ENCODE peak calls at places on chromosomes 3 and 15, in four cellular contexts. One of them, this sample, is unnamed.

GRCh38 chr3:50238549-50239026 is 2.6 kb downstream of the GNAI2 start:
- DNase-seq in HepG2: peak; percentile 45
- DNase-seq in K562: no peak
- DNase-seq in GM12878: no peak
- DNase-seq in this sample: no peak

GRCh38 chr15:75508741-75509532 is 57.4 kb upstream of the SIN3A start:
- DNase-seq in HepG2: peak; percentile 23
- DNase-seq in K562: peak; percentile 26
- DNase-seq in GM12878: no peak
- DNase-seq in this sample: no peak

GRCh38 chr3:23455775-23456174 is 252.6 kb downstream of the UBE2E2 start:
- DNase-seq in HepG2: no peak
- DNase-seq in K562: no peak
- DNase-seq in GM12878: no peak
- DNase-seq in this sample: no peak

GRCh38 chr3:158368271-158368670 is 202.7 kb upstream of the MLF1 start:
- DNase-seq in HepG2: peak; percentile 91
- DNase-seq in K562: no peak
- DNase-seq in GM12878: no peak
- DNase-seq in this sample: no peak

GRCh38 chr15:23753248-23753647 is 66.1 kb upstream of the NDN start:
- DNase-seq in HepG2: no peak
- DNase-seq in K562: no peak
- DNase-seq in GM12878: no peak
- DNase-seq in this sample: no peak

GRCh38 chr15:99267957-99268356 is 16.7 kb downstream of the LRRC28 start:
- DNase-seq in HepG2: no peak
- DNase-seq in K562: no peak
- DNase-seq in GM12878: no peak
- DNase-seq in this sample: no peak

GRCh38 chr3:43155464-43156121 is 49.7 kb upstream of the POMGNT2 start:
- DNase-seq in HepG2: peak; percentile 51
- DNase-seq in K562: peak; percentile 42
- DNase-seq in GM12878: no peak
- DNase-seq in this sample: peak; percentile 71

GRCh38 chr3:136984837-136985236 is 27.1 kb downstream of the IL20RB start:
- DNase-seq in HepG2: no peak
- DNase-seq in K562: no peak
- DNase-seq in GM12878: no peak
- DNase-seq in this sample: no peak

GRCh38 chr3:131349946-131350347 is 31.6 kb upstream of the NUDT16 start:
- DNase-seq in HepG2: no peak
- DNase-seq in K562: no peak
- DNase-seq in GM12878: no peak
- DNase-seq in this sample: no peak

GRCh38 chr3:189099031-189099471 is 72.7 kb upstream of the TPRG1 start:
- DNase-seq in HepG2: no peak
- DNase-seq in K562: no peak
- DNase-seq in GM12878: no peak
- DNase-seq in this sample: no peak

GRCh38 chr3:123586966-123587365 is 2.1 kb upstream of the HACD2 start:
- DNase-seq in HepG2: no peak
- DNase-seq in K562: no peak
- DNase-seq in GM12878: no peak
- DNase-seq in this sample: no peak

GRCh38 chr15:98997312-98997711 is 10.3 kb downstream of the PGPEP1L start:
- DNase-seq in HepG2: no peak
- DNase-seq in K562: no peak
- DNase-seq in GM12878: no peak
- DNase-seq in this sample: no peak

GRCh38 chr3:104909188-104909587 is 457.5 kb upstream of the ALCAM start:
- DNase-seq in HepG2: no peak
- DNase-seq in K562: no peak
- DNase-seq in GM12878: no peak
- DNase-seq in this sample: no peak

GRCh38 chr15:38362355-38362754 is 91.6 kb upstream of the FAM98B start:
- DNase-seq in HepG2: no peak
- DNase-seq in K562: no peak
- DNase-seq in GM12878: no peak
- DNase-seq in this sample: no peak

GRCh38 chr3:162141232-162141631 is 644.6 kb downstream of the OTOL1 start:
- DNase-seq in HepG2: no peak
- DNase-seq in K562: no peak
- DNase-seq in GM12878: no peak
- DNase-seq in this sample: no peak

GRCh38 chr3:194869482-194870169 is 183.9 kb downstream of the FAM43A start:
- DNase-seq in HepG2: no peak
- DNase-seq in K562: no peak
- DNase-seq in GM12878: no peak
- DNase-seq in this sample: no peak

GRCh38 chr3:129795596-129795995 is 97.9 kb downstream of the TMCC1 start:
- DNase-seq in HepG2: no peak
- DNase-seq in K562: no peak
- DNase-seq in GM12878: no peak
- DNase-seq in this sample: no peak

GRCh38 chr15:72784233-72784876 is 797 bp upstream of the ADPGK start:
- DNase-seq in HepG2: peak; percentile 62
- DNase-seq in K562: peak; percentile 49
- DNase-seq in GM12878: peak; percentile 43
- DNase-seq in this sample: no peak

GRCh38 chr3:107662586-107662985 is 139.8 kb downstream of the BBX start:
- DNase-seq in HepG2: no peak
- DNase-seq in K562: no peak
- DNase-seq in GM12878: no peak
- DNase-seq in this sample: no peak

GRCh38 chr15:100250166-100250800 is 91.5 kb downstream of the ADAMTS17 start:
- DNase-seq in HepG2: no peak
- DNase-seq in K562: no peak
- DNase-seq in GM12878: no peak
- DNase-seq in this sample: no peak

GRCh38 chr15:60912984-60913697 is 316.0 kb downstream of the RORA start:
- DNase-seq in HepG2: no peak
- DNase-seq in K562: no peak
- DNase-seq in GM12878: no peak
- DNase-seq in this sample: no peak

GRCh38 chr3:45978348-45978747 is 17.3 kb downstream of the FYCO1 start:
- DNase-seq in HepG2: no peak
- DNase-seq in K562: no peak
- DNase-seq in GM12878: no peak
- DNase-seq in this sample: no peak

GRCh38 chr3:53226142-53226840 is 29.5 kb downstream of the TKT start:
- DNase-seq in HepG2: peak; percentile 21
- DNase-seq in K562: no peak
- DNase-seq in GM12878: no peak
- DNase-seq in this sample: no peak

GRCh38 chr15:74833376-74834107 is 7.1 kb downstream of the CPLX3 start:
- DNase-seq in HepG2: no peak
- DNase-seq in K562: no peak
- DNase-seq in GM12878: no peak
- DNase-seq in this sample: no peak

GRCh38 chr15:92930776-92931175 is 30.7 kb downstream of the CHD2 start:
- DNase-seq in HepG2: no peak
- DNase-seq in K562: no peak
- DNase-seq in GM12878: no peak
- DNase-seq in this sample: no peak

GRCh38 chr3:177041021-177041729 is 156.1 kb downstream of the TBL1XR1 start:
- DNase-seq in HepG2: no peak
- DNase-seq in K562: no peak
- DNase-seq in GM12878: no peak
- DNase-seq in this sample: no peak

GRCh38 chr3:41652506-41652905 is 309.4 kb downstream of the ULK4 start:
- DNase-seq in HepG2: no peak
- DNase-seq in K562: no peak
- DNase-seq in GM12878: no peak
- DNase-seq in this sample: no peak

GRCh38 chr3:158801200-158801599 is 654 bp upstream of the MFSD1 start:
- DNase-seq in HepG2: no peak
- DNase-seq in K562: no peak
- DNase-seq in GM12878: no peak
- DNase-seq in this sample: no peak

GRCh38 chr3:10998542-10998941 is 6.0 kb downstream of the SLC6A1 start:
- DNase-seq in HepG2: no peak
- DNase-seq in K562: no peak
- DNase-seq in GM12878: no peak
- DNase-seq in this sample: no peak

GRCh38 chr3:25915673-25916072 is 125.8 kb downstream of the OXSM start:
- DNase-seq in HepG2: no peak
- DNase-seq in K562: no peak
- DNase-seq in GM12878: no peak
- DNase-seq in this sample: no peak

GRCh38 chr3:14915636-14916222 is 31.7 kb upstream of the NR2C2 start:
- DNase-seq in HepG2: no peak
- DNase-seq in K562: no peak
- DNase-seq in GM12878: no peak
- DNase-seq in this sample: no peak

GRCh38 chr15:64460737-64461576 is 579 bp downstream of the ZNF609 start:
- DNase-seq in HepG2: peak; percentile 66
- DNase-seq in K562: peak; percentile 84
- DNase-seq in GM12878: no peak
- DNase-seq in this sample: peak; percentile 33

GRCh38 chr15:71366522-71366921 is 251.3 kb downstream of the THSD4 start:
- DNase-seq in HepG2: no peak
- DNase-seq in K562: no peak
- DNase-seq in GM12878: no peak
- DNase-seq in this sample: no peak

GRCh38 chr15:58611731-58612676 is 137.5 kb downstream of the ADAM10 start:
- DNase-seq in HepG2: no peak
- DNase-seq in K562: no peak
- DNase-seq in GM12878: no peak
- DNase-seq in this sample: no peak

GRCh38 chr3:124297062-124297980 is 305.4 kb upstream of the ROPN1 start:
- DNase-seq in HepG2: no peak
- DNase-seq in K562: no peak
- DNase-seq in GM12878: no peak
- DNase-seq in this sample: no peak

GRCh38 chr15:68200016-68200861 is 4.9 kb downstream of the CALML4 start:
- DNase-seq in HepG2: no peak
- DNase-seq in K562: no peak
- DNase-seq in GM12878: no peak
- DNase-seq in this sample: no peak

GRCh38 chr15:75431250-75431649 is 20.2 kb downstream of the SIN3A start:
- DNase-seq in HepG2: no peak
- DNase-seq in K562: no peak
- DNase-seq in GM12878: no peak
- DNase-seq in this sample: no peak

DNA sequence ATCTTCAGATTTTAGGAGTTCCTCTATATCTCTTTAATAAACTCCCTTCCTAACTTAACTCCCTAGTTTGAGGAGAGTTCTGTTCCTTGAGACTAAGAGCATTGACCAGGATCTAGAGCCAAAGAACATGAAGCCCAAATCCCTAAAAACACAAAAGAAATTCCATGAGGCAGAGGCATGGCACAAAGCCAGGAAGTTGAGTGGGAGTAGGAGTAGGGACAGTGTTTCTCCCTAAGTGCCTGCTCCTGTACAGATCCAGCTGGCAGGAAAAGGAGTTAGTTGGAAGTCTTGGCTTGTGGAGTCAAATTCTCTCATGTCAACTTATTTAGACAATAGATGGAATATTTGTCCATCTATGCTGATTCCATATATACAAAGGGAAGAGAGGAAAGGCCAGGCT is 11.4 kb downstream of the ACTC1 start:
- DNase-seq in HepG2: no peak
- DNase-seq in K562: no peak
- DNase-seq in GM12878: no peak
- DNase-seq in this sample: no peak
- TF ChIP-seq ESRRA in HepG2: no peak
- TF ChIP-seq ESRRA in K562: no peak
- TF ChIP-seq ESRRA in GM12878: no peak
- TF ChIP-seq ESRRA in this sample: no peak

GRCh38 chr15:52529289-52529929 is 729 bp upstream of the MYO5A start:
- DNase-seq in HepG2: no peak
- DNase-seq in K562: no peak
- DNase-seq in GM12878: no peak
- DNase-seq in this sample: peak; percentile 25

GRCh38 chr15:52528465-52529288 is at the start of gene MYO5A:
- DNase-seq in HepG2: peak; percentile 15
- DNase-seq in K562: peak; percentile 80
- DNase-seq in GM12878: no peak
- DNase-seq in this sample: peak; percentile 78

GRCh38 chr15:52529940-52530339 is 1.3 kb upstream of the MYO5A start:
- DNase-seq in HepG2: no peak
- DNase-seq in K562: no peak
- DNase-seq in GM12878: no peak
- DNase-seq in this sample: no peak

GRCh38 chr15:52527196-52527897 is 1.3 kb downstream of the MYO5A start:
- DNase-seq in HepG2: no peak
- DNase-seq in K562: no peak
- DNase-seq in GM12878: no peak
- DNase-seq in this sample: no peak

GRCh38 chr15:52527898-52528464 is 699 bp downstream of the MYO5A start:
- DNase-seq in HepG2: no peak
- DNase-seq in K562: no peak
- DNase-seq in GM12878: no peak
- DNase-seq in this sample: no peak
- TF ChIP-seq ATF2 in HepG2: no peak
- TF ChIP-seq ATF2 in K562: no peak
- TF ChIP-seq ATF2 in GM12878: no peak
- TF ChIP-seq ATF2 in this sample: no peak

DNA sequence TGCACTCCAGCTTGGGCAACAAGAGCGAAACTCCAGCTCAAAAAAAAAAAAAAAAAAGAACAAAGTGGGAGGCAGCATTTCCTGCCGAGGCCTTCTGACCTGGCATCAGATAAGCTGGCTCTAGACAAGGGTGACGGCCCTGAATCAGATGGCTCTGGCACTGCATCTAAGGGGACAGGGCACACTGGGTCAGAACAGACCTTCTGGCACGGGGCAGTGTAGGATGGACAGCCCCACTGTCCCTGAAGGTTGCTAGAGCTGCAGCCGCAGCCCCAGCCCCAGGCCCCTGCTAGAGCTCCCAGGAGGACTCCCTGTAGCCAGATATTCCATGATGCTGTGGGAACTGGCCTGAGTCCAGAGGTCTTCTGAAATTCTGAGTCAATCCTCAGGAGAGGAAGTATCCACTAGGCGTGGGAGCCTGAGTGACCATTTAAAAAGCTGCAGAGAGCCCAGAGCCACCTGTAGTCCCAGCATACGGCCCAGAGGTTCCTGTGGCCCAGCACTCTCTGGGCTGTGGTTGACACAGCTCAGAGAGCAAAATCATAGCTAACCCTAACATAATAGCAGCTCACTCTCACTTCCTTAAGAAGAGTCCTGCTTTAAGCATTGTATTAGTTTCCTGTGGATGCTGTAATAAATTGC is 69.2 kb upstream of the MFGE8 start:
- DNase-seq in HepG2: no peak
- DNase-seq in K562: no peak
- DNase-seq in GM12878: peak; percentile 83
- DNase-seq in this sample: no peak
- TF ChIP-seq ESRRA in HepG2: no peak
- TF ChIP-seq ESRRA in K562: no peak
- TF ChIP-seq ESRRA in GM12878: no peak
- TF ChIP-seq ESRRA in this sample: no peak

GRCh38 chr3:127739347-127740135 is 66.8 kb downstream of the ABTB1 start:
- DNase-seq in HepG2: no peak
- DNase-seq in K562: no peak
- DNase-seq in GM12878: no peak
- DNase-seq in this sample: no peak
- TF ChIP-seq ATF2 in HepG2: no peak
- TF ChIP-seq ATF2 in K562: no peak
- TF ChIP-seq ATF2 in GM12878: no peak
- TF ChIP-seq ATF2 in this sample: no peak

GRCh38 chr3:4977001-4977888 is 2.0 kb upstream of the BHLHE40 start:
- DNase-seq in HepG2: peak; percentile 84
- DNase-seq in K562: peak; percentile 84
- DNase-seq in GM12878: peak; percentile 89
- DNase-seq in this sample: peak; percentile 67
- TF ChIP-seq ESRRA in HepG2: no peak
- TF ChIP-seq ESRRA in K562: peak; percentile 95
- TF ChIP-seq ESRRA in GM12878: no peak
- TF ChIP-seq ESRRA in this sample: no peak